ENCODE peak calls at places on chromosomes 16 and 17, in seven cellular contexts. One of them, this sample, is unnamed.

GRCh38 chr17:59964455-59965328 is at the start of gene RNFT1:
- DNase-seq in Caco-2: peak; percentile 94
- DNase-seq in kidney glomerular epithelial cell: peak; percentile 90
- DNase-seq in nucleus accumbens: peak; percentile 77
- DNase-seq in Daoy: peak; percentile 86
- DNase-seq in hypothalamus: peak; percentile 69
- DNase-seq in stimulated activated naive CD8-positive, alpha-beta T cell treated with anti-CD3 and anti-CD28 coated beads, Interleukin-15, amount 100 ng/mL, for 72 hours: peak; percentile 89
- DNase-seq in this sample: peak; percentile 93

GRCh38 chr17:12388206-12388605 is 277.5 kb upstream of the MYOCD start:
- DNase-seq in Caco-2: no peak
- DNase-seq in kidney glomerular epithelial cell: peak; percentile 56
- DNase-seq in nucleus accumbens: no peak
- DNase-seq in Daoy: peak; percentile 77
- DNase-seq in hypothalamus: no peak
- DNase-seq in stimulated activated naive CD8-positive, alpha-beta T cell treated with anti-CD3 and anti-CD28 coated beads, Interleukin-15, amount 100 ng/mL, for 72 hours: no peak
- DNase-seq in this sample: no peak

GRCh38 chr16:3864562-3864961 is 16.0 kb downstream of the CREBBP start:
- DNase-seq in Caco-2: no peak
- DNase-seq in kidney glomerular epithelial cell: no peak
- DNase-seq in nucleus accumbens: no peak
- DNase-seq in Daoy: no peak
- DNase-seq in hypothalamus: no peak
- DNase-seq in stimulated activated naive CD8-positive, alpha-beta T cell treated with anti-CD3 and anti-CD28 coated beads, Interleukin-15, amount 100 ng/mL, for 72 hours: no peak
- DNase-seq in this sample: no peak

GRCh38 chr16:52546291-52546941 is 527 bp downstream of the TOX3 start:
- DNase-seq in Caco-2: peak; percentile 22
- DNase-seq in kidney glomerular epithelial cell: no peak
- DNase-seq in nucleus accumbens: no peak
- DNase-seq in Daoy: no peak
- DNase-seq in hypothalamus: no peak
- DNase-seq in stimulated activated naive CD8-positive, alpha-beta T cell treated with anti-CD3 and anti-CD28 coated beads, Interleukin-15, amount 100 ng/mL, for 72 hours: no peak
- DNase-seq in this sample: peak; percentile 16

GRCh38 chr16:27127293-27127692 is 60.6 kb downstream of the C16orf82 start:
- DNase-seq in Caco-2: no peak
- DNase-seq in kidney glomerular epithelial cell: no peak
- DNase-seq in nucleus accumbens: no peak
- DNase-seq in Daoy: no peak
- DNase-seq in hypothalamus: no peak
- DNase-seq in stimulated activated naive CD8-positive, alpha-beta T cell treated with anti-CD3 and anti-CD28 coated beads, Interleukin-15, amount 100 ng/mL, for 72 hours: no peak
- DNase-seq in this sample: no peak

GRCh38 chr17:44628234-44629188 is 27.8 kb upstream of the MEIOC start:
- DNase-seq in Caco-2: no peak
- DNase-seq in kidney glomerular epithelial cell: peak; percentile 86
- DNase-seq in nucleus accumbens: peak; percentile 9
- DNase-seq in Daoy: peak; percentile 22
- DNase-seq in hypothalamus: peak; percentile 1
- DNase-seq in stimulated activated naive CD8-positive, alpha-beta T cell treated with anti-CD3 and anti-CD28 coated beads, Interleukin-15, amount 100 ng/mL, for 72 hours: no peak
- DNase-seq in this sample: peak; percentile 59

GRCh38 chr16:85134794-85135153 is 22.5 kb upstream of the CIBAR2 start:
- DNase-seq in Caco-2: no peak
- DNase-seq in kidney glomerular epithelial cell: no peak
- DNase-seq in nucleus accumbens: no peak
- DNase-seq in Daoy: no peak
- DNase-seq in hypothalamus: no peak
- DNase-seq in stimulated activated naive CD8-positive, alpha-beta T cell treated with anti-CD3 and anti-CD28 coated beads, Interleukin-15, amount 100 ng/mL, for 72 hours: no peak
- DNase-seq in this sample: no peak

GRCh38 chr17:2076461-2076984 is 21.6 kb downstream of the HIC1 start:
- DNase-seq in Caco-2: no peak
- DNase-seq in kidney glomerular epithelial cell: no peak
- DNase-seq in nucleus accumbens: no peak
- DNase-seq in Daoy: peak; percentile 62
- DNase-seq in hypothalamus: no peak
- DNase-seq in stimulated activated naive CD8-positive, alpha-beta T cell treated with anti-CD3 and anti-CD28 coated beads, Interleukin-15, amount 100 ng/mL, for 72 hours: no peak
- DNase-seq in this sample: no peak

GRCh38 chr17:8209909-8210760 is at the start of gene AURKB:
- DNase-seq in Caco-2: peak; percentile 90
- DNase-seq in kidney glomerular epithelial cell: peak; percentile 91
- DNase-seq in nucleus accumbens: peak; percentile 82
- DNase-seq in Daoy: peak; percentile 96
- DNase-seq in hypothalamus: peak; percentile 69
- DNase-seq in stimulated activated naive CD8-positive, alpha-beta T cell treated with anti-CD3 and anti-CD28 coated beads, Interleukin-15, amount 100 ng/mL, for 72 hours: peak; percentile 92
- DNase-seq in this sample: peak; percentile 94

GRCh38 chr16:65658339-65659275 is 536.7 kb upstream of the CDH11 start:
- DNase-seq in Caco-2: no peak
- DNase-seq in kidney glomerular epithelial cell: peak; percentile 29
- DNase-seq in nucleus accumbens: no peak
- DNase-seq in Daoy: peak; percentile 91
- DNase-seq in hypothalamus: no peak
- DNase-seq in stimulated activated naive CD8-positive, alpha-beta T cell treated with anti-CD3 and anti-CD28 coated beads, Interleukin-15, amount 100 ng/mL, for 72 hours: no peak
- DNase-seq in this sample: no peak

GRCh38 chr16:27427538-27427937 is 25.6 kb downstream of the IL21R start:
- DNase-seq in Caco-2: no peak
- DNase-seq in kidney glomerular epithelial cell: no peak
- DNase-seq in nucleus accumbens: no peak
- DNase-seq in Daoy: no peak
- DNase-seq in hypothalamus: no peak
- DNase-seq in stimulated activated naive CD8-positive, alpha-beta T cell treated with anti-CD3 and anti-CD28 coated beads, Interleukin-15, amount 100 ng/mL, for 72 hours: no peak
- DNase-seq in this sample: no peak

GRCh38 chr16:75433732-75434413 is 570 bp upstream of the CFDP1 start:
- DNase-seq in Caco-2: peak; percentile 77
- DNase-seq in kidney glomerular epithelial cell: peak; percentile 96
- DNase-seq in nucleus accumbens: peak; percentile 87
- DNase-seq in Daoy: peak; percentile 85
- DNase-seq in hypothalamus: peak; percentile 88
- DNase-seq in stimulated activated naive CD8-positive, alpha-beta T cell treated with anti-CD3 and anti-CD28 coated beads, Interleukin-15, amount 100 ng/mL, for 72 hours: peak; percentile 73
- DNase-seq in this sample: peak; percentile 81

GRCh38 chr16:79589495-79590134 is 10.9 kb downstream of the MAF start:
- DNase-seq in Caco-2: no peak
- DNase-seq in kidney glomerular epithelial cell: no peak
- DNase-seq in nucleus accumbens: no peak
- DNase-seq in Daoy: no peak
- DNase-seq in hypothalamus: no peak
- DNase-seq in stimulated activated naive CD8-positive, alpha-beta T cell treated with anti-CD3 and anti-CD28 coated beads, Interleukin-15, amount 100 ng/mL, for 72 hours: no peak
- DNase-seq in this sample: no peak

GRCh38 chr16:88113545-88114045 is 162.4 kb downstream of the BANP start:
- DNase-seq in Caco-2: no peak
- DNase-seq in kidney glomerular epithelial cell: no peak
- DNase-seq in nucleus accumbens: no peak
- DNase-seq in Daoy: no peak
- DNase-seq in hypothalamus: no peak
- DNase-seq in stimulated activated naive CD8-positive, alpha-beta T cell treated with anti-CD3 and anti-CD28 coated beads, Interleukin-15, amount 100 ng/mL, for 72 hours: no peak
- DNase-seq in this sample: no peak

GRCh38 chr17:76561799-76562268 is 22.0 kb downstream of the PRCD start:
- DNase-seq in Caco-2: no peak
- DNase-seq in kidney glomerular epithelial cell: no peak
- DNase-seq in nucleus accumbens: no peak
- DNase-seq in Daoy: peak; percentile 49
- DNase-seq in hypothalamus: no peak
- DNase-seq in stimulated activated naive CD8-positive, alpha-beta T cell treated with anti-CD3 and anti-CD28 coated beads, Interleukin-15, amount 100 ng/mL, for 72 hours: no peak
- DNase-seq in this sample: no peak

GRCh38 chr16:46971271-46971670 is 2.2 kb downstream of the DNAJA2 start:
- DNase-seq in Caco-2: no peak
- DNase-seq in kidney glomerular epithelial cell: no peak
- DNase-seq in nucleus accumbens: no peak
- DNase-seq in Daoy: no peak
- DNase-seq in hypothalamus: no peak
- DNase-seq in stimulated activated naive CD8-positive, alpha-beta T cell treated with anti-CD3 and anti-CD28 coated beads, Interleukin-15, amount 100 ng/mL, for 72 hours: no peak
- DNase-seq in this sample: no peak